ENCODE peak calls at places on chromosomes 7 and 10, in five cellular contexts. P is stimulated activated CD8-positive, alpha-beta memory T cell treated with anti-CD3 and anti-CD28 coated beads, Interleukin-15, amount 100 ng/mL, for 1 hour; H is MCF 10A; V is heart left ventricle; I is astrocyte of the spinal cord. K is an unnamed sample.
A peak's percentile ranks its signal among the peaks of the same experiment; 100 is the strongest.

GRCh38 chr7:133585003-133585668 is 332.3 kb downstream of the EXOC4 start:
- DNase-seq in I (no peak), H (no peak), V (no peak), P (no peak), K (no peak)

GRCh38 chr7:114789161-114789560 is 132.7 kb upstream of the MDFIC start:
- DNase-seq in P (no peak), I (peak; percentile 75), H (peak; percentile 17), V (no peak), K (no peak)

GRCh38 chr10:13987472-13987871 is 343.3 kb downstream of the FRMD4A start:
- DNase-seq in V (no peak), I (peak; percentile 88), H (peak; percentile 58), P (no peak), K (peak; percentile 42)

GRCh38 chr7:43764039-43764789 is 5.7 kb downstream of the BLVRA start:
- DNase-seq in P (no peak), V (no peak), I (no peak), H (peak; percentile 77), K (no peak)

GRCh38 chr10:46030091-46030937 is at the start of gene NCOA4:
- DNase-seq in H (peak; percentile 97), I (peak; percentile 97), P (peak; percentile 90), V (peak; percentile 99), K (peak; percentile 97)

GRCh38 chr7:154620307-154620706 is 382.6 kb downstream of the PAXIP1 start:
- DNase-seq in P (no peak), H (no peak), I (no peak), V (no peak), K (no peak)

GRCh38 chr7:21869785-21870402 is 75.8 kb downstream of the CDCA7L start:
- DNase-seq in I (peak; percentile 35), V (no peak), H (no peak), P (no peak), K (peak; percentile 39)

GRCh38 chr10:13743963-13744362 is 157.2 kb downstream of the PRPF18 start:
- DNase-seq in V (no peak), H (no peak), P (no peak), I (no peak), K (no peak)

K was measured in H4.